ENCODE peak calls at places on chromosomes 5 and 9, in seven cellular contexts. K is central memory CD4-positive, alpha-beta T cell; Y is cardiac muscle cell; P is GM23248; W is heart right ventricle; I is AG09309; A is H9. Q is an unnamed sample.

GRCh38 chr5:103120607-103121200 is 603 bp downstream of the PPIP5K2 start:
- DNase-seq in K (no peak), A (peak), W (no peak), Y (peak), P (peak), I (no peak), Q (no peak)

GRCh38 chr5:62506659-62507460 is 71.8 kb upstream of the LRRC70 start:
- DNase-seq in A (no peak), W (no peak), I (no peak), K (no peak), P (no peak), Y (no peak), Q (no peak)

GRCh38 chr9:90433398-90433890 is 209.2 kb downstream of the DIRAS2 start:
- DNase-seq in K (no peak), I (no peak), W (no peak), Y (peak), A (peak), P (no peak), Q (peak)

GRCh38 chr5:72555871-72556270 is 48.7 kb upstream of the ZNF366 start:
- DNase-seq in P (peak), W (no peak), A (no peak), I (no peak), Y (peak), K (no peak), Q (no peak)

GRCh38 chr9:33676746-33677505 is 118.4 kb upstream of the PRSS3 start:
- DNase-seq in I (no peak), K (no peak), Y (peak), A (peak), W (peak), P (peak), Q (no peak)

GRCh38 chr5:171207256-171207866 is 101.7 kb upstream of the TLX3 start:
- DNase-seq in A (no peak), Y (peak), K (no peak), I (peak), P (peak), W (no peak), Q (peak)

GRCh38 chr5:38115318-38115827 is 143.0 kb upstream of the EGFLAM start:
- DNase-seq in K (no peak), P (no peak), W (no peak), A (no peak), Y (no peak), I (no peak), Q (no peak)

GRCh38 chr5:147509041-147509709 is 693 bp downstream of the DPYSL3 start:
- DNase-seq in W (peak), P (peak), K (no peak), A (peak), I (no peak), Y (no peak), Q (no peak)

GRCh38 chr5:67530609-67531255 is 334.1 kb upstream of the CD180 start:
- DNase-seq in A (no peak), I (no peak), W (no peak), K (no peak), Y (peak), P (no peak), Q (no peak)

GRCh38 chr5:150647275-150648251 is 7.1 kb downstream of the SYNPO start:
- DNase-seq in P (no peak), A (no peak), W (peak), Y (peak), I (no peak), K (no peak), Q (no peak)

GRCh38 chr9:136095495-136096058 is 488 bp upstream of the NACC2 start:
- DNase-seq in P (peak), Y (peak), K (no peak), A (no peak), W (peak), I (no peak), Q (no peak)

GRCh38 chr5:82641362-82641988 is 363.3 kb upstream of the RPS23 start:
- DNase-seq in K (peak), P (peak), W (no peak), I (peak), Y (peak), A (no peak), Q (no peak)

GRCh38 chr9:18071651-18072060 is 402.3 kb upstream of the ADAMTSL1 start:
- DNase-seq in Y (no peak), K (no peak), P (peak), A (no peak), I (no peak), W (no peak), Q (no peak)

GRCh38 chr5:132228241-132229035 is 785 bp upstream of the P4HA2 start:
- DNase-seq in I (no peak), Y (no peak), P (no peak), A (peak), W (peak), K (no peak), Q (no peak)

GRCh38 chr5:143401846-143402463 is 1.5 kb downstream of the NR3C1 start:
- DNase-seq in W (no peak), Y (no peak), A (no peak), I (no peak), P (peak), K (peak), Q (no peak)

GRCh38 chr9:109164040-109164439 is 3.0 kb downstream of the FRRS1L start:
- DNase-seq in I (no peak), W (no peak), A (no peak), P (no peak), K (no peak), Y (no peak), Q (no peak)

GRCh38 chr5:122972877-122973276 is 63.6 kb downstream of the PPIC start:
- DNase-seq in Y (no peak), I (no peak), W (no peak), K (no peak), P (peak), A (no peak), Q (no peak)

GRCh38 chr9:110691002-110691549 is 22.5 kb downstream of the MUSK start:
- DNase-seq in Y (no peak), K (no peak), W (no peak), P (peak), A (no peak), I (no peak), Q (no peak)

GRCh38 chr9:128113526-128114325 is 13.8 kb downstream of the PTGES2 start:
- DNase-seq in Y (no peak), W (no peak), P (no peak), K (no peak), A (peak), I (no peak), Q (no peak)

GRCh38 chr9:89603629-89604462 is 966 bp upstream of the GADD45G start:
- DNase-seq in W (peak), I (no peak), K (peak), P (peak), Y (peak), A (peak), Q (no peak)

GRCh38 chr9:121800376-121800775 is 148.9 kb downstream of the DAB2IP start:
- DNase-seq in P (no peak), W (no peak), Y (no peak), K (no peak), I (no peak), A (no peak), Q (no peak)

GRCh38 chr5:169893010-169893409 is 87.3 kb downstream of the INSYN2B start:
- DNase-seq in Y (no peak), K (no peak), P (peak), I (no peak), A (no peak), W (no peak), Q (no peak)

GRCh38 chr5:44388504-44389409 is 463 bp downstream of the FGF10 start:
- DNase-seq in P (peak), W (peak), I (no peak), K (no peak), Y (peak), A (peak), Q (no peak)

GRCh38 chr5:132487095-132487428 is 3.5 kb downstream of the IRF1 start:
- DNase-seq in I (no peak), P (no peak), Y (no peak), A (no peak), W (no peak), K (no peak), Q (no peak)

GRCh38 chr5:180424094-180424493 is 70.1 kb upstream of the CNOT6 start:
- DNase-seq in I (no peak), K (no peak), P (peak), W (no peak), Y (no peak), A (no peak), Q (no peak)

GRCh38 chr5:51302358-51302757 is 80.9 kb upstream of the ISL1 start:
- DNase-seq in A (no peak), I (no peak), W (no peak), K (no peak), Y (no peak), P (no peak), Q (no peak)

GRCh38 chr9:127915801-127916664 is 808 bp downstream of the ST6GALNAC4 start:
- DNase-seq in A (no peak), I (no peak), K (peak), W (no peak), Y (no peak), P (peak), Q (no peak)

GRCh38 chr5:93378073-93378472 is 202.9 kb downstream of the NR2F1-AS1 start:
- DNase-seq in I (peak), Y (no peak), P (peak), K (no peak), A (no peak), W (no peak), Q (no peak)

GRCh38 chr9:78369644-78370219 is 72.8 kb downstream of the PSAT1 start:
- DNase-seq in K (peak), W (peak), A (peak), P (peak), I (no peak), Y (peak), Q (peak)

GRCh38 chr9:108756746-108757490 is 98.9 kb downstream of the ACTL7B start:
- DNase-seq in I (no peak), K (no peak), W (no peak), A (no peak), P (no peak), Y (no peak), Q (no peak)

GRCh38 chr5:13745508-13745907 is 199.0 kb downstream of the DNAH5 start:
- DNase-seq in P (peak), I (no peak), Y (no peak), A (no peak), W (no peak), K (no peak), Q (peak)

Q was measured in iPS DF 19.7.